ENCODE peak calls at places on chromosomes 7 and 10, in eight cellular contexts. X is foreskin keratinocyte; I is activated naive CD4-positive, alpha-beta T cell; Y is non-pigmented ciliary epithelial cell; O is Right ventricle myocardium superior; R is H54; N is lung microvascular endothelial cell; J is activated CD4-positive, CD25-positive, alpha-beta regulatory T cell treated with anti-CD3 and anti-CD28 coated beads, Interleukin-2, amount 50 U/mL, for 72 hours. K is an unnamed sample.

GRCh38 chr10:6074489-6075301 is 12.5 kb upstream of the IL2RA start:
- DNase-seq in X (no peak), I (no peak), Y (peak), O (no peak), R (peak), N (no peak), J (no peak), K (no peak)

GRCh38 chr7:27154901-27155815 is 1.3 kb downstream of the HOXA7 start:
- DNase-seq in X (peak), I (no peak), Y (no peak), O (no peak), R (no peak), N (peak), J (peak), K (no peak)

GRCh38 chr7:1270181-1270580 is 37.5 kb downstream of the UNCX start:
- DNase-seq in X (no peak), I (no peak), Y (no peak), O (no peak), R (no peak), N (no peak), J (no peak), K (no peak)

GRCh38 chr7:126700807-126701604 is 551.7 kb downstream of the GRM8 start:
- DNase-seq in X (peak), I (no peak), Y (peak), O (no peak), R (peak), N (peak), J (peak), K (peak)

GRCh38 chr10:102133373-102134195 is 744 bp downstream of the PPRC1 start:
- DNase-seq in X (no peak), I (no peak), Y (no peak), O (peak), R (peak), N (peak), J (peak), K (no peak)

GRCh38 chr7:33108591-33108930 is 643 bp downstream of the RP9 start:
- DNase-seq in X (no peak), I (no peak), Y (no peak), O (no peak), R (no peak), N (no peak), J (no peak), K (no peak)

GRCh38 chr10:63887026-63887589 is 365.9 kb downstream of the REEP3 start:
- DNase-seq in X (no peak), I (no peak), Y (no peak), O (no peak), R (no peak), N (no peak), J (no peak), K (no peak)

GRCh38 chr10:31036209-31036608 is 4.5 kb upstream of the ZNF438 start:
- DNase-seq in X (no peak), I (no peak), Y (no peak), O (no peak), R (no peak), N (peak), J (no peak), K (no peak)

GRCh38 chr10:30018512-30018911 is 40.9 kb downstream of the JCAD start:
- DNase-seq in X (no peak), I (no peak), Y (no peak), O (no peak), R (no peak), N (no peak), J (no peak), K (no peak)

GRCh38 chr7:44288811-44289340 is 36.5 kb downstream of the CAMK2B start:
- DNase-seq in X (no peak), I (no peak), Y (no peak), O (peak), R (no peak), N (no peak), J (no peak), K (no peak)

GRCh38 chr10:96384471-96384870 is 25.7 kb upstream of the OPALIN start:
- DNase-seq in X (no peak), I (no peak), Y (no peak), O (no peak), R (no peak), N (no peak), J (no peak), K (no peak)